ENCODE peak calls at places on chromosomes 3 and 15, in four cellular contexts. G is heart left ventricle, Y is tibial nerve, R is prostate gland. I is an unnamed sample.

GRCh38 chr15:71349336-71349735 is 234.1 kb downstream of the THSD4 start:
- DNase-seq in R (no peak), Y (no peak), G (no peak), I (no peak)

GRCh38 chr3:101270158-101270557 is 50.2 kb downstream of the IMPG2 start:
- DNase-seq in R (no peak), G (no peak), Y (no peak), I (no peak)

GRCh38 chr3:177673105-177673804 is 476.0 kb upstream of the TBL1XR1 start:
- DNase-seq in G (no peak), Y (no peak), R (no peak), I (no peak)

GRCh38 chr3:21542656-21543379 is 208.2 kb downstream of the ZNF385D start:
- DNase-seq in G (no peak), R (no peak), Y (no peak), I (no peak)

GRCh38 chr3:47661121-47661752 is 82.6 kb upstream of the CSPG5 start:
- DNase-seq in G (peak; percentile 33), Y (no peak), R (no peak), I (no peak)

GRCh38 chr3:169453256-169454059 is 210.1 kb downstream of the MECOM start:
- DNase-seq in Y (no peak), G (no peak), R (no peak), I (no peak)

GRCh38 chr3:87088984-87089841 is 98.3 kb upstream of the VGLL3 start:
- DNase-seq in R (peak; percentile 46), G (peak; percentile 64), Y (peak; percentile 46), I (peak; percentile 37)

GRCh38 chr3:53250453-53250852 is 5.4 kb downstream of the TKT start:
- DNase-seq in G (no peak), Y (no peak), R (no peak), I (no peak)

GRCh38 chr15:68990755-68991500 is 23.6 kb upstream of the NOX5 start:
- DNase-seq in G (no peak), R (no peak), Y (no peak), I (no peak)

GRCh38 chr3:32045091-32045964 is 61.1 kb upstream of the GPD1L start:
- DNase-seq in Y (no peak), G (peak; percentile 32), R (peak; percentile 62), I (peak; percentile 46)

GRCh38 chr3:102158080-102158756 is 276.6 kb upstream of the ZPLD1 start:
- DNase-seq in G (no peak), R (no peak), Y (no peak), I (no peak)

GRCh38 chr15:42232606-42233005 is 24.5 kb upstream of the VPS39 start:
- DNase-seq in R (no peak), G (no peak), Y (no peak), I (no peak)

GRCh38 chr15:36499751-36500389 is 79.6 kb upstream of the CDIN1 start:
- DNase-seq in Y (no peak), R (no peak), G (no peak), I (no peak)

GRCh38 chr3:190425833-190426232 is 23.9 kb downstream of the TMEM207 start:
- DNase-seq in Y (no peak), R (no peak), G (no peak), I (no peak)

GRCh38 chr15:31080618-31081017 is 20.9 kb downstream of the TRPM1 start:
- DNase-seq in R (no peak), Y (no peak), G (peak; percentile 27), I (peak; percentile 42)

GRCh38 chr3:124428372-124429128 is 301.7 kb upstream of the UMPS start:
- DNase-seq in R (no peak), Y (no peak), G (no peak), I (no peak)

GRCh38 chr3:132180337-132180791 is 136.8 kb upstream of the ACP3 start:
- DNase-seq in R (peak; percentile 74), G (no peak), Y (no peak), I (no peak)

GRCh38 chr15:31473384-31474058 is 146.9 kb downstream of the KLF13 start:
- DNase-seq in G (no peak), Y (no peak), R (no peak), I (no peak)

GRCh38 chr15:86650084-86650483 is 570.4 kb downstream of the AGBL1 start:
- DNase-seq in R (no peak), G (no peak), Y (no peak), I (no peak)

GRCh38 chr3:154389861-154390260 is 40.1 kb downstream of the GPR149 start:
- DNase-seq in R (no peak), G (no peak), Y (no peak), I (no peak)

GRCh38 chr15:31970007-31970406 is 60.3 kb upstream of the CHRNA7 start:
- DNase-seq in G (no peak), R (no peak), Y (no peak), I (peak; percentile 46)

GRCh38 chr3:160180581-160181216 is 44.5 kb upstream of the C3orf80 start:
- DNase-seq in R (peak; percentile 34), Y (no peak), G (no peak), I (no peak)

GRCh38 chr15:81001180-81002003 is 669 bp downstream of the TLNRD1 start:
- DNase-seq in R (peak; percentile 36), Y (peak; percentile 43), G (peak; percentile 75), I (peak; percentile 73)

GRCh38 chr15:78988361-78988911 is 43.6 kb upstream of the CTSH start:
- DNase-seq in G (peak; percentile 60), Y (peak; percentile 58), R (peak; percentile 87), I (peak; percentile 67)

GRCh38 chr15:71103102-71103676 is 12.1 kb upstream of the THSD4 start:
- DNase-seq in Y (no peak), R (no peak), G (no peak), I (peak; percentile 44)

GRCh38 chr3:158058775-158059174 is 47.4 kb downstream of the SHOX2 start:
- DNase-seq in R (no peak), Y (no peak), G (no peak), I (no peak)

GRCh38 chr3:13420051-13420816 is at the start of gene NUP210:
- DNase-seq in G (no peak), Y (no peak), R (no peak), I (peak; percentile 70)

GRCh38 chr15:57477736-57478522 is 101.6 kb downstream of the CGNL1 start:
- DNase-seq in Y (no peak), G (no peak), R (no peak), I (no peak)

GRCh38 chr3:119349353-119349752 is 55.2 kb downstream of the ARHGAP31 start:
- DNase-seq in Y (no peak), G (no peak), R (no peak), I (no peak)

GRCh38 chr3:10198226-10198625 is 33.5 kb downstream of the IRAK2 start:
- DNase-seq in R (no peak), Y (no peak), G (no peak), I (no peak)

GRCh38 chr3:54939591-54940300 is 11.9 kb upstream of the LRTM1 start:
- DNase-seq in R (no peak), Y (no peak), G (no peak), I (no peak)

GRCh38 chr3:34011171-34012101 is 213.0 kb downstream of the PDCD6IP start:
- DNase-seq in R (no peak), G (no peak), Y (no peak), I (no peak)

DNA sequence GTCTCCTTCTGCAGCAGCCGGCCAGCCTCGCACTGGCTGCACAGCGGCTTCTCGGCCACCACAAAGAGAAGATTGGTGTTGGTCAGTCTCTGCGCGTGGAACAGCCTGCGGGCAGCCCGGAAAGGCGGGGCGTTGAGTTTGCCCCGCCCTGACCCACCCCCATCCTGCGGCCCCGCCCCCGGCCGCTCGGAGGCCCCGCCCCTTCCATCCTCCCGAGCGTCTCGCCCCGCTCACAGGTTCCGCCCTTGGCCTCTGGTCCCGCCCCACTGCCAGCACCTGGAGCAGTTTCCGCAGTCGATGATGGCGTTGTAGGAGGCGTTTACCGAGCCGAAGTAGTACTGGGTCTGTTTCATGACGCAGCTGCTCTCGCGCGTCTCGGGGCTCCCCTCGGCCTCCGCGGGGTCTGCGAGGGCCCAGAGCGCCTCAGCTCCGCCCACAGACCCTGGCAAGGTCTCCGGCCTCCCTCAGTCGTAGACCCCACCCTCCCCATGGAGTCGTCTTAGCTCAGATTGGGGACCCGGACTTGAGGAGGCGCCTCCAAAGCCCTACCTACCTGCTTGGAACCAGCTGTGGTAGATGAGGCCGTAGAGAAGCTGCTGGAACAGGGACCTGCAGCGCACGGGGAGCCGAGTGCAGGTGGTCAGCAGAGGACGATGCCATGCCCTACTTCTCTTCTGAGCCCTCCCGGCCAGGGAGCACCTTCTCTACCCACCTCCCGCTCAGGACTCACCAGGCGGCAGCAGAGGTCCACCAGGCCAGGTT is 5.9 kb upstream of the TMEM115 start:
- DNase-seq in G (peak; percentile 87), Y (peak; percentile 72), R (peak; percentile 91), I (peak; percentile 96)
- TF ChIP-seq CTCF in G (no peak), Y (no peak), R (no peak), I (no peak)

GRCh38 chr15:23750776-23751175 is 63.7 kb upstream of the NDN start:
- DNase-seq in Y (no peak), G (no peak), R (no peak), I (peak; percentile 12)

GRCh38 chr15:23750179-23750578 is 63.1 kb upstream of the NDN start:
- DNase-seq in Y (no peak), G (no peak), R (no peak), I (no peak)

GRCh38 chr15:23753248-23753647 is 66.1 kb upstream of the NDN start:
- DNase-seq in R (no peak), G (no peak), Y (no peak), I (no peak)
- H3K9me3 ChIP-seq in R (no peaks in the 10 kb centered on the region), G (no peaks in the 10 kb centered on the region), Y (no peaks in the 10 kb centered on the region), I (no peaks in the 10 kb centered on the region)

DNA sequence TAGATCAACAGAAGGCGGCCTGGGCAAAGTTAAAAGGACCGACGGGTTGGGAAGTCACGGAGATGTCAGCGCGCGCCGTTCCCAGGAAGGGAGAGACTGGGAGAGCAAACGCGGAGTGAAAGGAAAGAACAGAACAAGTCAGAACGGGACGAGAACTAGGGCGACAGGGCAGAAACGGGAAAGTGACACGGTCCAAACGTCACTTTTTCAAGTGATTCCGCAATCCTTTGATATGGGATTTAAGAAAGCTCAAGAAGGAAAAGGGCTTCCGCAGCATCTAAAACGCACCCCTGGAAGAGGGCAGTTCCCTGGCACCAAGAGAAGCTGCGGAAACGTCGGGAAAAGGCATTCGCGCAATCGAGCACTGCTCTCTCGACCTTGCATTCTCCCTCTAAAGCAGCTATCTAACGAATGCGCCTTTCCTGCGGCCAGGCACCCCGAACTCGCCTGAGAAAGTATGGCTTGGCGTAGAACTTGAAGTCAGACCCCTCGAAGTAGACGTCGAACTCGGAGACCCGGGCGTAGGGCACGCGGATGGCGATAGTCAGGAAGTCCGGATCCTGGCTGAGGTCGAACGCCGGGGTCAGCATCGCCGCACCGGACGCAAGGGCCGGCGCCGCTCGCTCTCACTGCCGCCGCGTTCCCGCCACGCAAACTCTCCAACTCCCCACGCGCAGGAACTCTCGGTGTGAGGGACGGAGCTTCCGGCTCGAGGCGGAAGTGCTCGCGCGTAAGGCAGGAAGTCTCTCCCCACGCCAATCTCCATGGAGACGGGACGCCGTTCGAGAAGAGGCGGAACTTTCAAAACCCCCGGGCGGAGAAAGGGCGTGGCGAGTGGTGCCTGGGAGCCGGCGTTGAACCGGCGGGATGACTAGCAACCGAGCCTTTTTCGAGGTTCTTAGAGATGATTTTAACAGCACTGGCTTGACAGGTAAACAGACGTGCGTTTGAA is at the start of gene SHQ1:
- DNase-seq in G (peak; percentile 97), R (peak; percentile 94), Y (peak; percentile 92), I (peak; percentile 98)
- TF ChIP-seq POLR2A in G (no peak), R (peak; percentile 38), Y (peak; percentile 59), I (peak; percentile 25)

GRCh38 chr3:65836047-65836446 is 202.7 kb downstream of the MAGI1 start:
- DNase-seq in R (no peak), Y (no peak), G (no peak), I (no peak)
- TF ChIP-seq CTCF in R (no peak), Y (no peak), G (no peak), I (no peak)